ENCODE peak calls at places on chromosomes 7 and 10, in six cellular contexts. F is HepG2, N is SK-N-SH, A is GM12878, L is H1, I is K562. O is an unnamed sample.

GRCh38 chr10:20958225-20958624 is 61.1 kb upstream of the NEBL start:
- DNase-seq in F (no peak), N (no peak), A (no peak), L (no peak), I (no peak), O (no peak)

GRCh38 chr7:158394936-158395335 is 192.7 kb downstream of the PTPRN2 start:
- DNase-seq in F (no peak), N (peak; percentile 97), A (no peak), L (peak; percentile 98), I (peak; percentile 53), O (no peak)

GRCh38 chr7:39891879-39892278 is 58.2 kb upstream of the CDK13 start:
- DNase-seq in F (no peak), N (no peak), A (no peak), L (no peak), I (no peak), O (no peak)

GRCh38 chr7:3914385-3914784 is 613.3 kb downstream of the SDK1 start:
- DNase-seq in F (peak; percentile 87), N (no peak), A (no peak), L (no peak), I (no peak), O (no peak)

GRCh38 chr10:70940834-70941568 is 52.6 kb upstream of the PCBD1 start:
- DNase-seq in F (no peak), N (peak; percentile 49), A (no peak), L (no peak), I (peak; percentile 47), O (no peak)

GRCh38 chr10:129474642-129475041 is 7.6 kb downstream of the MGMT start:
- DNase-seq in F (no peak), N (no peak), A (no peak), L (no peak), I (no peak), O (no peak)

GRCh38 chr7:100865971-100866720 is 1.0 kb upstream of the TRIP6 start:
- DNase-seq in F (no peak), N (peak; percentile 63), A (no peak), L (no peak), I (no peak), O (no peak)

GRCh38 chr10:51092402-51092801 is 18.1 kb downstream of the PRKG1 start:
- DNase-seq in F (no peak), N (no peak), A (no peak), L (no peak), I (no peak), O (no peak)

GRCh38 chr10:73423309-73423708 is 9.5 kb upstream of the ANXA7 start:
- DNase-seq in F (no peak), N (no peak), A (no peak), L (no peak), I (no peak), O (no peak)

GRCh38 chr7:146591976-146592375 is 475.4 kb downstream of the CNTNAP2 start:
- DNase-seq in F (no peak), N (no peak), A (no peak), L (no peak), I (no peak), O (no peak)

GRCh38 chr7:40482794-40483374 is 348.1 kb downstream of the SUGCT start:
- DNase-seq in F (no peak), N (peak; percentile 28), A (no peak), L (no peak), I (no peak), O (no peak)

GRCh38 chr7:154202002-154202401 is 149.8 kb downstream of the DPP6 start:
- DNase-seq in F (no peak), N (no peak), A (no peak), L (no peak), I (no peak), O (no peak)

GRCh38 chr10:75565286-75566251 is 134.1 kb downstream of the LRMDA start:
- DNase-seq in F (peak; percentile 8), N (no peak), A (peak; percentile 32), L (no peak), I (no peak), O (no peak)

GRCh38 chr7:55250313-55250712 is 114.8 kb upstream of the LANCL2 start:
- DNase-seq in F (peak; percentile 47), N (peak; percentile 66), A (no peak), L (peak; percentile 76), I (peak; percentile 33), O (no peak)

GRCh38 chr10:28494420-28494819 is 38.5 kb upstream of the WAC start:
- DNase-seq in F (no peak), N (no peak), A (no peak), L (no peak), I (peak; percentile 94), O (no peak)

GRCh38 chr7:158345731-158346130 is 241.9 kb downstream of the PTPRN2 start:
- DNase-seq in F (no peak), N (no peak), A (no peak), L (no peak), I (no peak), O (no peak)

GRCh38 chr10:53314856-53315255 is 542.3 kb upstream of the MBL2 start:
- DNase-seq in F (no peak), N (no peak), A (no peak), L (no peak), I (no peak), O (no peak)

GRCh38 chr7:103446046-103446520 is at the start of gene SLC26A5:
- DNase-seq in F (no peak), N (peak; percentile 82), A (no peak), L (no peak), I (peak; percentile 63), O (no peak)
- TF ChIP-seq POLR2AphosphoS5 in F (no peak), N (no peak), A (no peak), L (no peak), I (no peak), O (no peak)

GRCh38 chr7:138303230-138304070 is 156.6 kb upstream of the TRIM24 start:
- DNase-seq in F (no peak), N (no peak), A (no peak), L (no peak), I (no peak), O (peak; percentile 3)
- TF ChIP-seq GABPA in F (no peak), N (no peak), A (no peak), L (no peak), I (no peak), O (no peak)

DNA sequence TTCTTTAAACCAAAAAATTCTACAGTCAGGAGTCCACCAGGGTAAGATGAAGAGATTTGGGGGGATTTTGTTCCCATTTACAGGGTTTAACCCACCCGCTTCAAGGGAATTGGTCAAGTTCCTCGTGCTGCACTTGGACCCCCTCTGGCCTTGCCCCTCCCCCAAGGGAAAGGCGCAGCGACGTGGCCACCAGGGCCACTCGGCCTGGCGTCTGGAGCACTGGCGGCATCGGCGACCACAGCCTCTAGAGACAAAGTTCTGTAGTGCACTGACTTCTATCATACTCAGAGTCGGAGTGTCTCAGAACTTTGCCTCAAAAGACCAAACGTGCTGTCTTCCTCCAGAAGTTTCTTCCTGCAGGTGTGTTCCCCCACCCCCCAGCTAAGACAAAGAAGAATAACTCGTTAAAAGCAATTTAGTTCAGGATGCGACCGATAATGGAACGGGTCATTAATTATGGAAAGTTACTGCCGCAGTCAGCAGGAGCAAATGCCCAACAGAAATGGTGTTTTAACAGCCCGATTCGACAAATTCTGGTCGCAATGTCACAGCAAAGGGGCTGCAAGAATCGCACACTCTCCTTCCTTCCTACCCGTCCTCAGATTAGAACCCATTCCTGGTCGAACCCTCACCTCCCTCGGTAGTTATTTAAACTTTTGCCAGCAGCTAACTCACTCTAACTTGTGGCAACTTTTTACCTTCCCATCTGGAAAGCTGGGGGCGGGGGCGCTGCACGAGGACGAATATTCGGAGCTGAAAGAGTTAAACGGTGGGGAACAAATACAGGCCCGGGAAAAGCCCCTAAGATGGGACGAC is 202.1 kb upstream of the NFE2L3 start:
- DNase-seq in F (peak; percentile 23), N (no peak), A (no peak), L (peak; percentile 63), I (peak; percentile 77), O (no peak)
- TF ChIP-seq POLR2AphosphoS5 in F (peak; percentile 52), N (no peak), A (peak; percentile 44), L (peak; percentile 58), I (no peak), O (peak; percentile 20)

DNA sequence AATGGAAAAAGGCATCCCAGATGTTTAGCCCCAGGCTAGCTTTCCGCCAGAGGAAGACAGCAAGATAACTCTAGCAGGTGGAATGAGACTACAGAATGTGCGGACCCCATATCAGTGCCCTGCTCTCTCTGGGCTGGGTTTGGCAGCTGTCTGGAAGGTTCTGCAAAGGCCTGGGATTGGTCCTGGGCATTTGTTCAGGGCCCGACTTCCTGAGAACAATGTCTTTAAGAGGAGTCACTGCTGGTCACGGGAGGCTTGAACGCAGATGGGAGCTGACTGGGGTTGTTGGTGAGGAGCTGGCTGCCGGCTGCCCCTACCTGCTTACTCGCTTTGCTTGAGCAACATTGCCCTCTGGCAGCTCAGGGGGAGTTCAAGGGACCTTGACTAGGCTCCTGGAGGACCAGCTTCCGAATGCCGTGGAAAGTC is 130.6 kb upstream of the BTBD16 start:
- DNase-seq in F (no peak), N (peak; percentile 50), A (no peak), L (no peak), I (no peak), O (no peak)
- TF ChIP-seq GABPA in F (no peak), N (no peak), A (no peak), L (no peak), I (no peak), O (no peak)

DNA sequence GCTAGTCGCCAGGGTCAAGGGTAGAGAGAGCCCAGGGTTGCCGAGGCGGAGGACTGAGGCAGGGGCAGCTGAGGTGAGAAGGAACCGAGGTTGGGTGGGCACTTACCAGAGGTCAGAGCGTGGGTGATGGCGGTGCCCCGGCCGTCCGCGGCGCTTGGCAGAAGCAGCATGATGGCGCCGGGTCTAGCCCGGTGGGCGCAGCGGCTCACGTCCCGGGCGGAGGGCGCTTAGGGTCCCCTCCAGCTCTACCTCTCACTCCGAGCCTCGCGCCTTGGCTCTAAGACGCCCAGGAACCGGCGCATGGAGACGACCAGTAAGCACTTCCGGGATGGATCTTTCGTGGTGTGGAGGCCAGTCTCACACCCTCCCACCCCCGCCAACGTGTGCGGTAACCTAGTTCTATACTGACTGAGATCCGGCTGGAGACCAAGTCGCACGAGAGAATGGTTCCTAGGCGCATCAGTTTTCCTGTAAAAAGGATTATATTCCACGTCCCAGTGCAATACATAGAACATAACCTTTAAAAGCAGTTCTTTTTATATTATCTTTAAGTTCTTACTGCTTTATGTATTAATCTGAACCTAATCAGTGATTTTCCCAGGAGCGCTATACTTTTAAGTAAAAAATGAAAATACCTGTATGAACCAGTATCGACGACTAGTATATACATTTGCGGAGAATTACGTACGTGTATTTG is at the start of gene DNAJC2:
- DNase-seq in F (peak; percentile 87), N (peak; percentile 96), A (peak; percentile 69), L (peak; percentile 82), I (peak; percentile 98), O (peak; percentile 92)
- TF ChIP-seq POLR2AphosphoS5 in F (peak; percentile 82), N (peak; percentile 96), A (peak; percentile 92), L (peak; percentile 96), I (peak; percentile 96), O (peak; percentile 90)

DNA sequence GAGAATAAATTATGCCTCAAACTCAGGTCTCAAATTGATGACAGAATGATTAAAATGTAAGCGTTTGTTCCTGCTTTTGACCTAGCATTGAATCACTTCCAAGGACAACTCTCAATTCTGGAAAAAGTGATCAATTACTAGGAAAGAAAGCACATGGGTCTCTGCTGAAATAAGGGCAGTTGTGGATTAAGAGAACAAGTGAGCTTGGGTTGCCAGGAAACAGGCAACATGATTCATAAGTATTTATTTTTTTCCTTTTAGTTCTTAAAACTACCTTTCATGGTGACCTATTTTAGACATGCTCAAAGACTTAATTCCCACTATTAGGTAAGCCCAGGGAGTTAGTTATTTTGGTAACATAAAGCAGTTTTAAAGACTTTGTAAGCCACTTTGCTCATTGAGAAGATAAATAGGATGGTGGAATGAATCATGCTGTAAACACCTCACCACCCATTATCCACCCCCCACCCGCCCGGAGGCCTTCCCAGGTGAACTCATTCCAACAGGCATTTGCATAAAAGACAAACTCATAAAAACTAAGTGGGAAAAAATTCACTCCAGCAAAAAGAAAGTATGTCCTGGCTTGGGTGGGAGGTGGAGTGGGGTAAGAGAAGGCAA is 728.3 kb downstream of the SORCS1 start:
- DNase-seq in F (no peak), N (no peak), A (no peak), L (no peak), I (no peak), O (no peak)
- TF ChIP-seq GABPA in F (no peak), N (no peak), A (no peak), L (no peak), I (no peak), O (no peak)

O was measured in HL-60.